ENCODE peak calls at places on chromosomes 1 and 21, in four cellular contexts. One of them, this sample, is unnamed.

GRCh38 chr1:32500387-32501209 is 35.7 kb downstream of the ZBTB8B start:
- DNase-seq in GM12878: no peak
- DNase-seq in HepG2: no peak
- DNase-seq in K562: peak
- DNase-seq in this sample: peak

GRCh38 chr1:1136547-1137230 is 20.8 kb upstream of the C1orf159 start:
- DNase-seq in HepG2: no peak
- DNase-seq in GM12878: no peak
- DNase-seq in K562: no peak
- DNase-seq in this sample: no peak

GRCh38 chr1:241470361-241470760 is 49.2 kb downstream of the FH start:
- DNase-seq in K562: no peak
- DNase-seq in GM12878: no peak
- DNase-seq in HepG2: no peak
- DNase-seq in this sample: no peak

GRCh38 chr1:91799159-91799558 is 86.8 kb downstream of the TGFBR3 start:
- DNase-seq in K562: no peak
- DNase-seq in HepG2: no peak
- DNase-seq in GM12878: no peak
- DNase-seq in this sample: no peak

GRCh38 chr1:53341961-53342707 is 14.3 kb upstream of the LRP8 start:
- DNase-seq in GM12878: no peak
- DNase-seq in HepG2: no peak
- DNase-seq in K562: no peak
- DNase-seq in this sample: no peak

GRCh38 chr1:90612033-90612432 is 105.1 kb downstream of the BARHL2 start:
- DNase-seq in HepG2: no peak
- DNase-seq in K562: no peak
- DNase-seq in GM12878: no peak
- DNase-seq in this sample: no peak

GRCh38 chr21:25171438-25171837 is 435.8 kb downstream of the MRPL39 start:
- DNase-seq in GM12878: no peak
- DNase-seq in HepG2: no peak
- DNase-seq in K562: no peak
- DNase-seq in this sample: no peak

GRCh38 chr1:51636191-51636590 is 19.3 kb downstream of the OSBPL9 start:
- DNase-seq in HepG2: no peak
- DNase-seq in GM12878: no peak
- DNase-seq in K562: no peak
- DNase-seq in this sample: no peak

GRCh38 chr1:159826436-159827101 is at the start of gene SLAMF8:
- DNase-seq in K562: no peak
- DNase-seq in HepG2: no peak
- DNase-seq in GM12878: peak
- DNase-seq in this sample: no peak

GRCh38 chr1:7325254-7325653 is 445.8 kb upstream of the VAMP3 start:
- DNase-seq in GM12878: no peak
- DNase-seq in HepG2: no peak
- DNase-seq in K562: no peak
- DNase-seq in this sample: no peak

GRCh38 chr1:158998781-158999161 is 10.9 kb upstream of the IFI16 start:
- DNase-seq in HepG2: peak
- DNase-seq in GM12878: peak
- DNase-seq in K562: peak
- DNase-seq in this sample: no peak

GRCh38 chr1:201648911-201649775 is 110.2 kb downstream of the NAV1 start:
- DNase-seq in K562: peak
- DNase-seq in HepG2: no peak
- DNase-seq in GM12878: no peak
- DNase-seq in this sample: peak

GRCh38 chr1:28115267-28115666 is 26.9 kb upstream of the EYA3 start:
- DNase-seq in K562: peak
- DNase-seq in GM12878: peak
- DNase-seq in HepG2: no peak
- DNase-seq in this sample: no peak

GRCh38 chr1:201602413-201603265 is 63.7 kb downstream of the NAV1 start:
- DNase-seq in GM12878: no peak
- DNase-seq in K562: peak
- DNase-seq in HepG2: no peak
- DNase-seq in this sample: no peak

GRCh38 chr1:180857947-180858768 is 54.5 kb upstream of the KIAA1614 start:
- DNase-seq in K562: no peak
- DNase-seq in HepG2: no peak
- DNase-seq in GM12878: no peak
- DNase-seq in this sample: no peak

GRCh38 chr21:39314155-39315027 is 959 bp upstream of the BRWD1 start:
- DNase-seq in GM12878: no peak
- DNase-seq in K562: peak
- DNase-seq in HepG2: peak
- DNase-seq in this sample: peak

GRCh38 chr1:150562384-150563339 is 13.5 kb downstream of the ADAMTSL4 start:
- DNase-seq in GM12878: peak
- DNase-seq in K562: peak
- DNase-seq in HepG2: no peak
- DNase-seq in this sample: peak

GRCh38 chr1:9419642-9420041 is 119.6 kb upstream of the SLC25A33 start:
- DNase-seq in K562: no peak
- DNase-seq in HepG2: no peak
- DNase-seq in GM12878: no peak
- DNase-seq in this sample: no peak

GRCh38 chr1:81424056-81424455 is 376.7 kb upstream of the ADGRL2 start:
- DNase-seq in K562: no peak
- DNase-seq in GM12878: no peak
- DNase-seq in HepG2: no peak
- DNase-seq in this sample: no peak

GRCh38 chr1:96309783-96310182 is 411.8 kb upstream of the PTBP2 start:
- DNase-seq in K562: no peak
- DNase-seq in GM12878: no peak
- DNase-seq in HepG2: no peak
- DNase-seq in this sample: no peak

GRCh38 chr1:246492611-246493245 is 14.4 kb downstream of the SMYD3 start:
- DNase-seq in K562: peak
- DNase-seq in HepG2: peak
- DNase-seq in GM12878: no peak
- DNase-seq in this sample: peak

GRCh38 chr1:7727816-7728477 is 43.1 kb upstream of the VAMP3 start:
- DNase-seq in K562: no peak
- DNase-seq in HepG2: no peak
- DNase-seq in GM12878: no peak
- DNase-seq in this sample: peak

GRCh38 chr1:172449012-172449584 is 5.2 kb upstream of the PIGC start:
- DNase-seq in HepG2: peak
- DNase-seq in GM12878: no peak
- DNase-seq in K562: peak
- DNase-seq in this sample: no peak

GRCh38 chr1:64917328-64917861 is 49.0 kb downstream of the JAK1 start:
- DNase-seq in K562: peak
- DNase-seq in HepG2: peak
- DNase-seq in GM12878: no peak
- DNase-seq in this sample: no peak

GRCh38 chr1:37174876-37175275 is 140.6 kb upstream of the GRIK3 start:
- DNase-seq in HepG2: no peak
- DNase-seq in GM12878: no peak
- DNase-seq in K562: no peak
- DNase-seq in this sample: no peak

GRCh38 chr1:37171651-37172050 is 137.3 kb upstream of the GRIK3 start:
- DNase-seq in K562: no peak
- DNase-seq in GM12878: no peak
- DNase-seq in HepG2: no peak
- DNase-seq in this sample: no peak

GRCh38 chr1:37176269-37176668 is 142.0 kb upstream of the GRIK3 start:
- DNase-seq in GM12878: no peak
- DNase-seq in HepG2: no peak
- DNase-seq in K562: no peak
- DNase-seq in this sample: no peak

GRCh38 chr1:37175666-37176215 is 141.4 kb upstream of the GRIK3 start:
- DNase-seq in K562: peak
- DNase-seq in GM12878: no peak
- DNase-seq in HepG2: no peak
- DNase-seq in this sample: no peak

GRCh38 chr1:37177230-37177864 is 143.0 kb upstream of the GRIK3 start:
- DNase-seq in K562: peak
- DNase-seq in GM12878: no peak
- DNase-seq in HepG2: peak
- DNase-seq in this sample: peak
- TF ChIP-seq CTCF in K562: peak
- TF ChIP-seq CTCF in GM12878: peak
- TF ChIP-seq CTCF in HepG2: peak
- TF ChIP-seq CTCF in this sample: no peak

GRCh38 chr1:112674440-112674985 is at the start of gene MOV10:
- DNase-seq in HepG2: peak
- DNase-seq in K562: peak
- DNase-seq in GM12878: peak
- DNase-seq in this sample: peak
- TF ChIP-seq NR2C2 in HepG2: peak
- TF ChIP-seq NR2C2 in K562: peak
- TF ChIP-seq NR2C2 in GM12878: no peak
- TF ChIP-seq NR2C2 in this sample: no peak

GRCh38 chr1:228340686-228341449 is 65.8 kb downstream of the TRIM11 start:
- DNase-seq in GM12878: no peak
- DNase-seq in HepG2: no peak
- DNase-seq in K562: peak
- DNase-seq in this sample: peak
- TF ChIP-seq CTCF in GM12878: no peak
- TF ChIP-seq CTCF in HepG2: peak
- TF ChIP-seq CTCF in K562: peak
- TF ChIP-seq CTCF in this sample: peak

GRCh38 chr1:103461171-103462105 is 64.1 kb upstream of the RNPC3 start:
- DNase-seq in HepG2: no peak
- DNase-seq in K562: peak
- DNase-seq in GM12878: no peak
- DNase-seq in this sample: no peak
- TF ChIP-seq NR2C2 in HepG2: no peak
- TF ChIP-seq NR2C2 in K562: no peak
- TF ChIP-seq NR2C2 in GM12878: no peak
- TF ChIP-seq NR2C2 in this sample: no peak

GRCh38 chr1:178993559-178993958 is 32.1 kb upstream of the FAM20B start:
- DNase-seq in K562: no peak
- DNase-seq in HepG2: no peak
- DNase-seq in GM12878: no peak
- DNase-seq in this sample: no peak
- TF ChIP-seq CTCF in K562: no peak
- TF ChIP-seq CTCF in HepG2: no peak
- TF ChIP-seq CTCF in GM12878: no peak
- TF ChIP-seq CTCF in this sample: no peak

GRCh38 chr1:166705376-166706289 is 133.6 kb upstream of the POGK start:
- DNase-seq in K562: peak
- DNase-seq in HepG2: no peak
- DNase-seq in GM12878: no peak
- DNase-seq in this sample: no peak
- TF ChIP-seq NR2C2 in K562: peak
- TF ChIP-seq NR2C2 in HepG2: no peak
- TF ChIP-seq NR2C2 in GM12878: no peak
- TF ChIP-seq NR2C2 in this sample: no peak